ENCODE peak calls at places on chromosomes 12 and 14, in five cellular contexts. T, R, W, Q and K are unnamed samples.

GRCh38 chr14:65345264-65345663 is 67.3 kb upstream of the FUT8 start:
- DNase-seq in Q (no peak), W (no peak), R (no peak), T (no peak), K (no peak)

GRCh38 chr14:54000341-54000811 is 43.8 kb upstream of the BMP4 start:
- DNase-seq in Q (no peak), W (peak; percentile 25), R (no peak), T (no peak), K (no peak)

GRCh38 chr12:67484788-67485480 is 163.6 kb upstream of the DYRK2 start:
- DNase-seq in Q (no peak), R (no peak), W (no peak), T (no peak), K (no peak)

GRCh38 chr12:121252712-121253345 is 42.9 kb downstream of the P2RX4 start:
- DNase-seq in T (no peak), W (no peak), Q (no peak), R (no peak), K (no peak)

GRCh38 chr14:95784137-95784536 is 70.2 kb upstream of the TCL1A start:
- DNase-seq in W (peak; percentile 8), R (peak; percentile 11), Q (peak; percentile 30), T (peak; percentile 71), K (no peak)

GRCh38 chr14:92943855-92944570 is 21.1 kb downstream of the CHGA start:
- DNase-seq in T (no peak), Q (no peak), W (no peak), R (no peak), K (no peak)

GRCh38 chr12:57844725-57845477 is 1.6 kb downstream of the CTDSP2 start:
- DNase-seq in W (peak; percentile 67), Q (peak; percentile 96), T (peak; percentile 71), R (peak; percentile 77), K (peak; percentile 96)

GRCh38 chr14:95507174-95507573 is 9.3 kb downstream of the SYNE3 start:
- DNase-seq in T (peak; percentile 54), Q (peak; percentile 93), R (peak; percentile 75), W (peak; percentile 94), K (peak; percentile 84)

GRCh38 chr14:34713122-34713680 is 1.2 kb downstream of the CFL2 start:
- DNase-seq in W (no peak), Q (no peak), T (no peak), R (no peak), K (no peak)

GRCh38 chr12:24228980-24229730 is 279.7 kb upstream of the SOX5 start:
- DNase-seq in Q (no peak), R (no peak), W (no peak), T (no peak), K (no peak)
- H3K27ac ChIP-seq in Q (no peak overlapping the region), R (no peak overlapping the region), W (no peak overlapping the region), T (no peak overlapping the region), K (no peak overlapping the region)

GRCh38 chr12:92552412-92553108 is 150.2 kb upstream of the PLEKHG7 start:
- DNase-seq in T (peak; percentile 45), R (no peak), Q (peak; percentile 49), W (peak; percentile 46), K (no peak)
- H3K27ac ChIP-seq in T (peak overlapping the region; percentile 79), R (peak overlapping the region; percentile 92), Q (peak overlapping the region; percentile 49), W (peak overlapping the region; percentile 82), K (peak overlapping the region; percentile 74)

GRCh38 chr12:24997970-24998582 is 49.2 kb upstream of the BCAT1 start:
- DNase-seq in Q (no peak), T (no peak), W (peak; percentile 57), R (no peak), K (no peak)

GRCh38 chr12:24993756-24994155 is 44.9 kb upstream of the BCAT1 start:
- DNase-seq in Q (no peak), W (no peak), T (no peak), R (no peak), K (no peak)

GRCh38 chr12:24997496-24997895 is 48.6 kb upstream of the BCAT1 start:
- DNase-seq in Q (no peak), W (no peak), T (no peak), R (no peak), K (no peak)

GRCh38 chr12:24996102-24996797 is 47.3 kb upstream of the BCAT1 start:
- DNase-seq in W (no peak), Q (no peak), R (no peak), T (no peak), K (no peak)

DNA sequence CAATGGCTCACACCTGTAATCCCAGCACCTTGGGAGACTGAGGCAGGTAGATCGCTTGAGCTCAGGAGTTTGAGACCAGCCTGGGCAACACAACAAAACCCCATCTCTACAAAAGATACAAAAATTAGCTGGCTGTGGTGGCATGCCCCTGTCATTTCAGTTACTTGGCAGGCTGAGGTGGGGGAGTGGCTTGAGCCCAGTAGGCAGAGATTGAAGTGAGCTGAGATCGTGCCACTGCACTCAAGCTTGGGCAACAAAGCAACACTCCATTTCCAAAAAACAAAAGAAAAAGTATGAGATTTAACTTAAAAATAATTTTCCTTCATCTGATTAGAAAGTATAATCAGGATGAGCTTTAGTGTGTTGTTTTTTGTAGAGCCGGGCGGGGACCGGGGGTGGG is 47.9 kb upstream of the BCAT1 start:
- DNase-seq in T (no peak), R (no peak), W (no peak), Q (no peak), K (no peak)
- H3K27ac ChIP-seq in T (no peak overlapping the region), R (no peak overlapping the region), W (no peak overlapping the region), Q (no peak overlapping the region), K (no peak overlapping the region)

GRCh38 chr14:52902971-52903385 is 47.9 kb downstream of the FERMT2 start:
- DNase-seq in Q (peak; percentile 23), W (peak; percentile 29), T (no peak), R (no peak), K (no peak)

GRCh38 chr14:52901357-52901980 is 49.4 kb downstream of the FERMT2 start:
- DNase-seq in R (no peak), Q (no peak), T (no peak), W (no peak), K (no peak)

GRCh38 chr14:52910597-52910996 is 40.3 kb downstream of the FERMT2 start:
- DNase-seq in Q (no peak), W (no peak), T (no peak), R (no peak), K (no peak)

GRCh38 chr14:52907949-52908348 is 42.9 kb downstream of the FERMT2 start:
- DNase-seq in W (no peak), T (no peak), Q (no peak), R (no peak), K (no peak)

GRCh38 chr14:52906141-52906601 is 44.7 kb downstream of the FERMT2 start:
- DNase-seq in W (peak; percentile 83), T (no peak), Q (no peak), R (no peak), K (no peak)
- H3K27ac ChIP-seq in W (peak overlapping the region; percentile 18), T (no peak overlapping the region), Q (no peak overlapping the region), R (no peak overlapping the region), K (peak overlapping the region; percentile 25)